ENCODE peak calls at places on chromosomes 13 and 19, in six cellular contexts. I is stomach, W is GM23248, V is suprapubic skin, N is B cell, Z is iPS DF 6.9. U is an unnamed sample.
A peak's percentile ranks its signal among the peaks of the same experiment; 100 is the strongest.

GRCh38 chr13:20363604-20364003 is 131.5 kb upstream of the GJB6 start:
- DNase-seq in Z (no peak), W (no peak), V (no peak), I (no peak), N (no peak), U (no peak)

GRCh38 chr19:2544576-2545415 is 68.9 kb downstream of the GADD45B start:
- DNase-seq in I (no peak), W (no peak), N (peak; percentile 58), V (peak; percentile 57), Z (no peak), U (no peak)

GRCh38 chr19:19386373-19386869 is 19.1 kb upstream of the GATAD2A start:
- DNase-seq in W (peak; percentile 28), V (no peak), Z (no peak), I (no peak), N (no peak), U (no peak)

GRCh38 chr19:50333737-50334617 is 4.8 kb upstream of the KCNC3 start:
- DNase-seq in Z (no peak), W (peak; percentile 78), N (peak; percentile 80), I (peak; percentile 82), V (no peak), U (no peak)

GRCh38 chr19:47598407-47599349 is 10.3 kb upstream of the BICRA start:
- DNase-seq in W (peak; percentile 98), I (peak; percentile 41), N (no peak), V (peak; percentile 79), Z (no peak), U (peak; percentile 88)

GRCh38 chr19:54035215-54036178 is 28.2 kb downstream of the VSTM1 start:
- DNase-seq in W (peak; percentile 94), I (no peak), N (no peak), V (no peak), Z (no peak), U (peak; percentile 60)

GRCh38 chr19:13079542-13079986 is 23.1 kb downstream of the LYL1 start:
- DNase-seq in N (no peak), I (peak; percentile 77), W (peak; percentile 62), V (no peak), Z (no peak), U (no peak)

GRCh38 chr13:99215466-99215865 is 14.8 kb downstream of the UBAC2 start:
- DNase-seq in N (no peak), Z (no peak), W (no peak), V (no peak), I (no peak), U (no peak)

GRCh38 chr13:51153527-51153926 is 42.5 kb upstream of the C13orf42 start:
- DNase-seq in V (no peak), I (no peak), W (no peak), N (no peak), Z (no peak), U (peak; percentile 44)

GRCh38 chr13:108352599-108352998 is 83.1 kb downstream of the TNFSF13B start:
- DNase-seq in V (no peak), W (no peak), N (no peak), Z (no peak), I (no peak), U (no peak)

GRCh38 chr13:72565893-72566292 is 161.5 kb downstream of the MZT1 start:
- DNase-seq in V (no peak), I (no peak), W (peak; percentile 2), Z (no peak), N (no peak), U (no peak)

GRCh38 chr19:35712529-35712909 is 5.3 kb upstream of the KMT2B start:
- DNase-seq in Z (no peak), V (no peak), W (no peak), I (no peak), N (no peak), U (no peak)

GRCh38 chr13:112957295-112957677 is 11.7 kb upstream of the MCF2L start:
- DNase-seq in I (no peak), W (no peak), V (no peak), Z (no peak), N (no peak), U (no peak)

GRCh38 chr13:51262501-51263211 is 40.5 kb downstream of the FAM124A start:
- DNase-seq in V (no peak), N (no peak), I (no peak), W (no peak), Z (no peak), U (no peak)

GRCh38 chr19:39352549-39353285 is 10.5 kb downstream of the SAMD4B start:
- DNase-seq in I (no peak), V (no peak), N (no peak), W (peak; percentile 63), Z (no peak), U (no peak)

GRCh38 chr19:55457683-55458457 is 3.6 kb downstream of the ISOC2 start:
- DNase-seq in V (no peak), Z (no peak), W (no peak), I (no peak), N (no peak), U (no peak)

GRCh38 chr19:14138576-14139265 is 2.3 kb upstream of the ASF1B start:
- DNase-seq in I (no peak), W (peak; percentile 39), V (no peak), N (no peak), Z (no peak), U (no peak)

U was measured in ELF-1.